ENCODE peak calls at places on chromosomes 3 and 15, in six cellular contexts. One of them, this sample, is unnamed.

GRCh38 chr15:37837276-37837675 is 97.2 kb upstream of the TMCO5A start:
- DNase-seq in NCI-H2081: no peak
- DNase-seq in LoVo: no peak
- DNase-seq in NCI-H345: peak
- DNase-seq in AG04449: no peak
- DNase-seq in endothelial cell: no peak
- DNase-seq in this sample: no peak

GRCh38 chr15:74584204-74584603 is 31.4 kb upstream of the CLK3 start:
- DNase-seq in NCI-H2081: no peak
- DNase-seq in LoVo: no peak
- DNase-seq in NCI-H345: no peak
- DNase-seq in AG04449: no peak
- DNase-seq in endothelial cell: no peak
- DNase-seq in this sample: no peak

GRCh38 chr15:35540885-35541284 is 5.1 kb downstream of the DPH6 start:
- DNase-seq in NCI-H2081: no peak
- DNase-seq in LoVo: no peak
- DNase-seq in NCI-H345: no peak
- DNase-seq in AG04449: peak
- DNase-seq in endothelial cell: no peak
- DNase-seq in this sample: peak

GRCh38 chr15:98628216-98628615 is 20.1 kb upstream of the IGF1R start:
- DNase-seq in NCI-H2081: no peak
- DNase-seq in LoVo: no peak
- DNase-seq in NCI-H345: no peak
- DNase-seq in AG04449: no peak
- DNase-seq in endothelial cell: no peak
- DNase-seq in this sample: no peak

GRCh38 chr3:188458761-188459160 is 304.8 kb downstream of the LPP start:
- DNase-seq in NCI-H2081: no peak
- DNase-seq in LoVo: no peak
- DNase-seq in NCI-H345: no peak
- DNase-seq in AG04449: no peak
- DNase-seq in endothelial cell: no peak
- DNase-seq in this sample: no peak

GRCh38 chr15:89472785-89473256 is 23.6 kb downstream of the RHCG start:
- DNase-seq in NCI-H2081: peak
- DNase-seq in LoVo: peak
- DNase-seq in NCI-H345: no peak
- DNase-seq in AG04449: no peak
- DNase-seq in endothelial cell: peak
- DNase-seq in this sample: peak

GRCh38 chr3:99429501-99429900 is 208.9 kb upstream of the COL8A1 start:
- DNase-seq in NCI-H2081: no peak
- DNase-seq in LoVo: no peak
- DNase-seq in NCI-H345: no peak
- DNase-seq in AG04449: no peak
- DNase-seq in endothelial cell: no peak
- DNase-seq in this sample: no peak

GRCh38 chr3:88000853-88001252 is 58.0 kb downstream of the CGGBP1 start:
- DNase-seq in NCI-H2081: no peak
- DNase-seq in LoVo: no peak
- DNase-seq in NCI-H345: no peak
- DNase-seq in AG04449: no peak
- DNase-seq in endothelial cell: peak
- DNase-seq in this sample: no peak

GRCh38 chr3:37096972-37097371 is 77.4 kb downstream of the LRRFIP2 start:
- DNase-seq in NCI-H2081: no peak
- DNase-seq in LoVo: no peak
- DNase-seq in NCI-H345: no peak
- DNase-seq in AG04449: no peak
- DNase-seq in endothelial cell: no peak
- DNase-seq in this sample: no peak

GRCh38 chr3:42762046-42762724 is 10.9 kb downstream of the CCDC13 start:
- DNase-seq in NCI-H2081: no peak
- DNase-seq in LoVo: no peak
- DNase-seq in NCI-H345: no peak
- DNase-seq in AG04449: no peak
- DNase-seq in endothelial cell: no peak
- DNase-seq in this sample: no peak

GRCh38 chr15:77817434-77817833 is 184.7 kb upstream of the LINGO1 start:
- DNase-seq in NCI-H2081: no peak
- DNase-seq in LoVo: no peak
- DNase-seq in NCI-H345: no peak
- DNase-seq in AG04449: no peak
- DNase-seq in endothelial cell: no peak
- DNase-seq in this sample: no peak

GRCh38 chr15:22958487-22959280 is 21.5 kb downstream of the CYFIP1 start:
- DNase-seq in NCI-H2081: no peak
- DNase-seq in LoVo: no peak
- DNase-seq in NCI-H345: no peak
- DNase-seq in AG04449: no peak
- DNase-seq in endothelial cell: no peak
- DNase-seq in this sample: no peak